ENCODE peak calls at places on chromosomes 11 and 22, in ten cellular contexts. Y is stimulated activated CD4-positive, alpha-beta T cell treated with anti-CD3 and anti-CD28 coated beads, Interleukin-1b, Interleukin-23, amount 100 ng/mL, for 24 hours; O is cardiac septum; H is left cardiac atrium; S is aorta; P is adipocyte; V is GM18507; C is NCI-H345; Z is HEK293T; X is T-helper 1 cell. G is an unnamed sample.

GRCh38 chr11:65695459-65696241 is 16.4 kb upstream of the KAT5 start:
- DNase-seq in Y (no peak), S (no peak), Z (no peak), P (no peak), X (no peak), H (peak; percentile 36), C (peak; percentile 96), V (no peak), O (no peak), G (no peak)

GRCh38 chr22:47307326-47307725 is 544.9 kb downstream of the TBC1D22A start:
- DNase-seq in Z (no peak), Y (no peak), P (peak; percentile 24), C (no peak), O (peak; percentile 15), V (no peak), X (no peak), H (no peak), S (no peak), G (no peak)

GRCh38 chr11:104843150-104843837 is 55.0 kb downstream of the CASP12 start:
- DNase-seq in S (no peak), C (no peak), H (no peak), V (no peak), O (no peak), P (no peak), Z (no peak), Y (no peak), X (no peak), G (no peak)

GRCh38 chr11:45906965-45907591 is at the start of gene FREY1:
- DNase-seq in V (no peak), C (no peak), S (no peak), O (no peak), H (no peak), X (no peak), Z (no peak), Y (no peak), P (no peak), G (no peak)

GRCh38 chr22:46069518-46070214 is 80.7 kb upstream of the PPARA start:
- DNase-seq in P (peak; percentile 57), O (peak; percentile 90), X (no peak), C (peak; percentile 92), V (no peak), Y (peak; percentile 49), Z (peak; percentile 22), H (peak; percentile 90), S (peak; percentile 94), G (peak; percentile 96)

GRCh38 chr11:127106142-127106541 is 105.6 kb upstream of the KIRREL3 start:
- DNase-seq in X (no peak), S (no peak), V (no peak), P (peak; percentile 28), H (no peak), Y (no peak), Z (no peak), C (peak; percentile 98), O (no peak), G (no peak)

GRCh38 chr22:37162221-37163095 is 12.7 kb upstream of the IL2RB start:
- DNase-seq in O (no peak), V (peak; percentile 74), Z (no peak), Y (peak; percentile 73), S (no peak), P (no peak), C (no peak), X (peak; percentile 55), H (no peak), G (no peak)

GRCh38 chr11:11173316-11174025 is 179.6 kb downstream of the CSNK2A3 start:
- DNase-seq in S (no peak), Z (no peak), V (no peak), P (no peak), C (no peak), X (no peak), H (no peak), O (no peak), Y (no peak), G (no peak)

GRCh38 chr22:17119481-17120202 is 1.5 kb downstream of the TMEM121B start:
- DNase-seq in Z (peak; percentile 60), V (no peak), O (no peak), C (no peak), Y (no peak), P (no peak), H (peak; percentile 46), X (no peak), S (peak; percentile 71), G (no peak)

GRCh38 chr11:1842149-1843097 is 3.6 kb downstream of the TNNI2 start:
- DNase-seq in Y (no peak), Z (no peak), P (no peak), C (no peak), X (no peak), V (no peak), S (no peak), H (peak; percentile 62), O (no peak), G (no peak)

GRCh38 chr11:105799263-105799662 is 189.4 kb downstream of the GRIA4 start:
- DNase-seq in X (no peak), C (no peak), Z (no peak), P (no peak), S (no peak), V (no peak), H (no peak), Y (no peak), O (no peak), G (no peak)

GRCh38 chr11:1589996-1590395 is 4.9 kb upstream of the KRTAP5-1 start:
- DNase-seq in S (no peak), Y (no peak), C (no peak), P (no peak), V (no peak), H (no peak), Z (no peak), O (no peak), X (no peak), G (peak; percentile 26)

GRCh38 chr11:76173663-76174062 is 32.6 kb downstream of the WNT11 start:
- DNase-seq in H (no peak), C (no peak), Y (no peak), V (no peak), S (no peak), P (no peak), O (no peak), X (no peak), Z (no peak), G (no peak)

GRCh38 chr11:85766801-85767200 is 44.1 kb downstream of the SYTL2 start:
- DNase-seq in X (no peak), V (no peak), S (no peak), Z (no peak), P (peak; percentile 61), Y (no peak), C (no peak), H (no peak), O (no peak), G (no peak)

GRCh38 chr11:62273789-62274275 is 3.9 kb downstream of the SCGB2A2 start:
- DNase-seq in X (no peak), P (no peak), H (no peak), Z (no peak), O (no peak), C (peak; percentile 5), Y (no peak), V (no peak), S (no peak), G (no peak)

GRCh38 chr11:130891326-130891725 is 25.0 kb downstream of the SNX19 start:
- DNase-seq in S (no peak), X (no peak), O (no peak), Z (no peak), P (no peak), H (no peak), Y (no peak), V (no peak), C (no peak), G (no peak)

GRCh38 chr11:26234451-26234850 is 97.5 kb upstream of the ANO3 start:
- DNase-seq in Y (no peak), C (no peak), H (no peak), Z (no peak), S (no peak), V (no peak), X (no peak), O (no peak), P (no peak), G (no peak)

GRCh38 chr11:86740628-86741488 is 59.5 kb upstream of the PRSS23 start:
- DNase-seq in Z (peak; percentile 44), O (no peak), V (no peak), C (no peak), Y (peak; percentile 22), S (no peak), P (peak; percentile 96), H (peak; percentile 65), X (no peak), G (peak; percentile 88)

GRCh38 chr11:119363874-119364590 is 17.5 kb downstream of the USP2 start:
- DNase-seq in Z (peak; percentile 93), V (peak; percentile 62), H (peak; percentile 67), X (peak; percentile 43), S (peak; percentile 89), Y (peak; percentile 34), O (no peak), P (peak; percentile 89), C (peak; percentile 57), G (peak; percentile 81)

GRCh38 chr11:44632466-44633123 is 67.1 kb downstream of the CD82 start:
- DNase-seq in X (no peak), P (no peak), V (no peak), Z (peak; percentile 57), Y (no peak), C (no peak), O (peak; percentile 73), H (no peak), S (peak; percentile 75), G (peak; percentile 74)

GRCh38 chr11:115626414-115626813 is 122.2 kb upstream of the CADM1 start:
- DNase-seq in P (no peak), Z (no peak), O (no peak), S (no peak), Y (no peak), H (no peak), X (no peak), C (no peak), V (no peak), G (no peak)

GRCh38 chr11:11016123-11016522 is 158.3 kb upstream of the ZBED5 start:
- DNase-seq in O (no peak), S (no peak), P (peak; percentile 23), C (no peak), H (no peak), X (no peak), Z (no peak), Y (no peak), V (no peak), G (no peak)

G was measured in sigmoid colon.